ENCODE peak calls at places on chromosomes 13 and 19, in six cellular contexts. Z is AG04450, R is skeletal muscle cell, J is HEK293T, G is keratinocyte, I is mammary epithelial cell. T is an unnamed sample.

GRCh38 chr13:59880468-59880867 is 283.3 kb downstream of the DIAPH3 start:
- DNase-seq in I (peak; percentile 27), R (no peak), J (no peak), Z (no peak), G (no peak), T (no peak)

GRCh38 chr19:46350758-46351159 is 3.9 kb downstream of the PPP5C start:
- DNase-seq in G (no peak), J (no peak), I (no peak), R (no peak), Z (no peak), T (no peak)

GRCh38 chr19:17114414-17114831 is 38.8 kb downstream of the MYO9B start:
- DNase-seq in J (no peak), Z (no peak), I (peak; percentile 80), G (no peak), R (no peak), T (no peak)

GRCh38 chr13:109761695-109762094 is 24.7 kb downstream of the IRS2 start:
- DNase-seq in J (no peak), Z (no peak), R (no peak), G (peak; percentile 41), I (peak; percentile 81), T (no peak)

GRCh38 chr13:53240316-53240715 is 211.7 kb downstream of the OLFM4 start:
- DNase-seq in J (no peak), R (no peak), I (no peak), Z (no peak), G (no peak), T (peak; percentile 60)

GRCh38 chr13:111037838-111038397 is 77.2 kb upstream of the ARHGEF7 start:
- DNase-seq in R (no peak), G (no peak), I (no peak), Z (no peak), J (no peak), T (no peak)

GRCh38 chr19:38267780-38268430 is 3.5 kb downstream of the SPINT2 start:
- DNase-seq in I (peak; percentile 52), Z (no peak), G (no peak), R (no peak), J (no peak), T (peak; percentile 61)

GRCh38 chr13:93338906-93339305 is 112.3 kb downstream of the GPC6 start:
- DNase-seq in Z (no peak), G (no peak), R (no peak), I (no peak), J (no peak), T (no peak)

GRCh38 chr13:98293103-98293502 is 116.0 kb upstream of the RNF113B start:
- DNase-seq in G (no peak), J (no peak), Z (no peak), I (no peak), R (no peak), T (no peak)

GRCh38 chr19:45066921-45067661 is 9.2 kb downstream of the ZNF296 start:
- DNase-seq in G (no peak), R (no peak), J (no peak), Z (no peak), I (no peak), T (no peak)

GRCh38 chr13:69619651-69620050 is 488.0 kb upstream of the ATXN8OS start:
- DNase-seq in R (no peak), I (no peak), Z (no peak), G (no peak), J (no peak), T (no peak)

GRCh38 chr19:4650159-4650558 is 10.8 kb downstream of the TNFAIP8L1 start:
- DNase-seq in G (no peak), R (no peak), I (no peak), J (no peak), Z (no peak), T (no peak)

GRCh38 chr13:102757006-102757405 is 16.6 kb downstream of the TEX30 start:
- DNase-seq in J (no peak), I (peak; percentile 67), R (no peak), Z (no peak), G (no peak), T (peak; percentile 59)

GRCh38 chr19:30132312-30133075 is 190.5 kb downstream of the URI1 start:
- DNase-seq in Z (no peak), J (no peak), G (no peak), R (no peak), I (no peak), T (no peak)